ENCODE peak calls at places on chromosomes 13 and 19, in seven cellular contexts. One of them, this sample, is unnamed.
A peak's percentile ranks its signal among the peaks of the same experiment; 100 is the strongest.

GRCh38 chr13:113774177-113775107 is 15.4 kb downstream of the TMEM255B start:
- DNase-seq in K562: no peak
- DNase-seq in A549: peak; percentile 19
- DNase-seq in HepG2: no peak
- DNase-seq in GM12878: no peak
- DNase-seq in H1: no peak
- DNase-seq in IMR-90: peak; percentile 19
- DNase-seq in this sample: peak; percentile 50

GRCh38 chr13:30132623-30133553 is 174.5 kb downstream of the KATNAL1 start:
- DNase-seq in IMR-90: peak; percentile 89
- DNase-seq in A549: peak; percentile 76
- DNase-seq in H1: peak; percentile 93
- DNase-seq in HepG2: peak; percentile 80
- DNase-seq in GM12878: no peak
- DNase-seq in K562: peak; percentile 78
- DNase-seq in this sample: peak; percentile 91

GRCh38 chr13:110920038-110920437 is 5.2 kb upstream of the ANKRD10 start:
- DNase-seq in A549: no peak
- DNase-seq in GM12878: no peak
- DNase-seq in HepG2: no peak
- DNase-seq in K562: no peak
- DNase-seq in H1: no peak
- DNase-seq in IMR-90: no peak
- DNase-seq in this sample: no peak

GRCh38 chr13:100392709-100393630 is 195.6 kb downstream of the GGACT start:
- DNase-seq in H1: peak; percentile 41
- DNase-seq in K562: peak; percentile 82
- DNase-seq in HepG2: peak; percentile 91
- DNase-seq in GM12878: peak; percentile 19
- DNase-seq in A549: peak; percentile 76
- DNase-seq in IMR-90: peak; percentile 100
- DNase-seq in this sample: no peak

GRCh38 chr13:114130131-114130707 is 2.2 kb downstream of the RASA3 start:
- DNase-seq in K562: no peak
- DNase-seq in GM12878: no peak
- DNase-seq in HepG2: no peak
- DNase-seq in IMR-90: no peak
- DNase-seq in H1: no peak
- DNase-seq in A549: no peak
- DNase-seq in this sample: no peak

GRCh38 chr19:49114630-49115363 is 627 bp downstream of the LIN7B start:
- DNase-seq in K562: peak; percentile 47
- DNase-seq in HepG2: peak; percentile 46
- DNase-seq in A549: no peak
- DNase-seq in IMR-90: peak; percentile 33
- DNase-seq in GM12878: no peak
- DNase-seq in H1: no peak
- DNase-seq in this sample: peak; percentile 72

GRCh38 chr13:31476753-31477152 is 262.6 kb upstream of the RXFP2 start:
- DNase-seq in A549: peak; percentile 1
- DNase-seq in GM12878: no peak
- DNase-seq in HepG2: no peak
- DNase-seq in H1: no peak
- DNase-seq in IMR-90: no peak
- DNase-seq in K562: no peak
- DNase-seq in this sample: no peak

GRCh38 chr13:98018293-98018692 is 64.8 kb downstream of the IPO5 start:
- DNase-seq in GM12878: no peak
- DNase-seq in A549: no peak
- DNase-seq in K562: no peak
- DNase-seq in IMR-90: no peak
- DNase-seq in H1: no peak
- DNase-seq in HepG2: no peak
- DNase-seq in this sample: no peak

GRCh38 chr13:77994166-77994565 is 75.5 kb upstream of the EDNRB start:
- DNase-seq in H1: no peak
- DNase-seq in K562: no peak
- DNase-seq in IMR-90: no peak
- DNase-seq in A549: no peak
- DNase-seq in HepG2: no peak
- DNase-seq in GM12878: no peak
- DNase-seq in this sample: no peak

GRCh38 chr13:63425131-63425530 is 2009.5 kb upstream of the PCDH20 start:
- DNase-seq in K562: no peak
- DNase-seq in A549: no peak
- DNase-seq in H1: no peak
- DNase-seq in IMR-90: peak; percentile 43
- DNase-seq in GM12878: no peak
- DNase-seq in HepG2: no peak
- DNase-seq in this sample: no peak

GRCh38 chr13:79973533-79973963 is 367.4 kb downstream of the SPRY2 start:
- DNase-seq in A549: no peak
- DNase-seq in H1: no peak
- DNase-seq in GM12878: no peak
- DNase-seq in K562: no peak
- DNase-seq in IMR-90: no peak
- DNase-seq in HepG2: no peak
- DNase-seq in this sample: peak; percentile 2

GRCh38 chr13:22193070-22193469 is 522.2 kb downstream of the FGF9 start:
- DNase-seq in K562: no peak
- DNase-seq in IMR-90: no peak
- DNase-seq in A549: no peak
- DNase-seq in H1: no peak
- DNase-seq in GM12878: no peak
- DNase-seq in HepG2: no peak
- DNase-seq in this sample: no peak

GRCh38 chr19:397941-398706 is 10.8 kb downstream of the C2CD4C start:
- DNase-seq in H1: no peak
- DNase-seq in GM12878: no peak
- DNase-seq in IMR-90: no peak
- DNase-seq in K562: no peak
- DNase-seq in HepG2: no peak
- DNase-seq in A549: no peak
- DNase-seq in this sample: no peak

GRCh38 chr13:30224732-30225131 is 82.6 kb downstream of the KATNAL1 start:
- DNase-seq in HepG2: no peak
- DNase-seq in A549: peak; percentile 6
- DNase-seq in IMR-90: peak; percentile 30
- DNase-seq in H1: no peak
- DNase-seq in GM12878: no peak
- DNase-seq in K562: no peak
- DNase-seq in this sample: no peak

GRCh38 chr13:100230813-100231575 is 142.1 kb downstream of the PCCA start:
- DNase-seq in HepG2: no peak
- DNase-seq in IMR-90: no peak
- DNase-seq in K562: no peak
- DNase-seq in A549: no peak
- DNase-seq in GM12878: no peak
- DNase-seq in H1: no peak
- DNase-seq in this sample: no peak

GRCh38 chr13:45441633-45442032 is 23.1 kb upstream of the COG3 start:
- DNase-seq in A549: no peak
- DNase-seq in IMR-90: peak; percentile 10
- DNase-seq in K562: no peak
- DNase-seq in H1: no peak
- DNase-seq in GM12878: peak; percentile 60
- DNase-seq in HepG2: peak; percentile 70
- DNase-seq in this sample: no peak

GRCh38 chr19:11136400-11137101 is 19.0 kb downstream of the SPC24 start:
- DNase-seq in GM12878: no peak
- DNase-seq in H1: no peak
- DNase-seq in HepG2: no peak
- DNase-seq in IMR-90: no peak
- DNase-seq in A549: no peak
- DNase-seq in K562: peak; percentile 12
- DNase-seq in this sample: no peak

GRCh38 chr19:30602661-30603322 is 230.6 kb downstream of the ZNF536 start:
- DNase-seq in HepG2: no peak
- DNase-seq in K562: no peak
- DNase-seq in GM12878: no peak
- DNase-seq in IMR-90: no peak
- DNase-seq in H1: no peak
- DNase-seq in A549: no peak
- DNase-seq in this sample: no peak

GRCh38 chr13:105530468-105530867 is 1005.0 kb downstream of the EFNB2 start:
- DNase-seq in HepG2: no peak
- DNase-seq in IMR-90: no peak
- DNase-seq in GM12878: no peak
- DNase-seq in H1: no peak
- DNase-seq in A549: no peak
- DNase-seq in K562: no peak
- DNase-seq in this sample: no peak

GRCh38 chr13:19862511-19863313 is 737 bp downstream of the ZMYM5 start:
- DNase-seq in H1: no peak
- DNase-seq in IMR-90: peak; percentile 7
- DNase-seq in A549: no peak
- DNase-seq in HepG2: no peak
- DNase-seq in GM12878: no peak
- DNase-seq in K562: peak; percentile 20
- DNase-seq in this sample: no peak

GRCh38 chr13:30685320-30685859 is 50.0 kb upstream of the ALOX5AP start:
- DNase-seq in K562: no peak
- DNase-seq in H1: no peak
- DNase-seq in GM12878: no peak
- DNase-seq in A549: no peak
- DNase-seq in HepG2: no peak
- DNase-seq in IMR-90: no peak
- DNase-seq in this sample: no peak

GRCh38 chr19:46080561-46080960 is 39.8 kb upstream of the IGFL4 start:
- DNase-seq in A549: no peak
- DNase-seq in K562: no peak
- DNase-seq in GM12878: no peak
- DNase-seq in IMR-90: peak; percentile 92
- DNase-seq in H1: no peak
- DNase-seq in HepG2: no peak
- DNase-seq in this sample: no peak

GRCh38 chr19:21699197-21699596 is 68.2 kb downstream of the ZNF100 start:
- DNase-seq in A549: no peak
- DNase-seq in GM12878: no peak
- DNase-seq in HepG2: no peak
- DNase-seq in IMR-90: no peak
- DNase-seq in K562: no peak
- DNase-seq in H1: peak; percentile 69
- DNase-seq in this sample: no peak

GRCh38 chr19:50328257-50329145 is 676 bp downstream of the KCNC3 start:
- DNase-seq in GM12878: no peak
- DNase-seq in IMR-90: no peak
- DNase-seq in HepG2: no peak
- DNase-seq in A549: no peak
- DNase-seq in H1: no peak
- DNase-seq in K562: peak; percentile 39
- DNase-seq in this sample: peak; percentile 55

GRCh38 chr19:45506246-45506990 is 861 bp upstream of the VASP start:
- DNase-seq in H1: no peak
- DNase-seq in K562: peak; percentile 93
- DNase-seq in GM12878: peak; percentile 64
- DNase-seq in A549: peak; percentile 97
- DNase-seq in HepG2: peak; percentile 85
- DNase-seq in IMR-90: peak; percentile 88
- DNase-seq in this sample: peak; percentile 94

GRCh38 chr13:40973409-40973808 is 45.7 kb downstream of the ELF1 start:
- DNase-seq in HepG2: no peak
- DNase-seq in A549: no peak
- DNase-seq in H1: no peak
- DNase-seq in K562: no peak
- DNase-seq in IMR-90: no peak
- DNase-seq in GM12878: no peak
- DNase-seq in this sample: no peak

GRCh38 chr13:110714798-110715394 is 1.4 kb downstream of the ING1 start:
- DNase-seq in H1: no peak
- DNase-seq in IMR-90: peak; percentile 25
- DNase-seq in K562: no peak
- DNase-seq in GM12878: no peak
- DNase-seq in HepG2: peak; percentile 20
- DNase-seq in A549: no peak
- DNase-seq in this sample: no peak

GRCh38 chr13:24264976-24265375 is 44.4 kb upstream of the C1QTNF9 start:
- DNase-seq in IMR-90: no peak
- DNase-seq in K562: no peak
- DNase-seq in GM12878: no peak
- DNase-seq in HepG2: no peak
- DNase-seq in H1: no peak
- DNase-seq in A549: no peak
- DNase-seq in this sample: no peak
- TF ChIP-seq RFX5 in IMR-90: no peak
- TF ChIP-seq RFX5 in K562: no peak
- TF ChIP-seq RFX5 in GM12878: no peak
- TF ChIP-seq RFX5 in HepG2: no peak
- TF ChIP-seq RFX5 in H1: no peak
- TF ChIP-seq RFX5 in A549: no peak
- TF ChIP-seq RFX5 in this sample: no peak

DNA sequence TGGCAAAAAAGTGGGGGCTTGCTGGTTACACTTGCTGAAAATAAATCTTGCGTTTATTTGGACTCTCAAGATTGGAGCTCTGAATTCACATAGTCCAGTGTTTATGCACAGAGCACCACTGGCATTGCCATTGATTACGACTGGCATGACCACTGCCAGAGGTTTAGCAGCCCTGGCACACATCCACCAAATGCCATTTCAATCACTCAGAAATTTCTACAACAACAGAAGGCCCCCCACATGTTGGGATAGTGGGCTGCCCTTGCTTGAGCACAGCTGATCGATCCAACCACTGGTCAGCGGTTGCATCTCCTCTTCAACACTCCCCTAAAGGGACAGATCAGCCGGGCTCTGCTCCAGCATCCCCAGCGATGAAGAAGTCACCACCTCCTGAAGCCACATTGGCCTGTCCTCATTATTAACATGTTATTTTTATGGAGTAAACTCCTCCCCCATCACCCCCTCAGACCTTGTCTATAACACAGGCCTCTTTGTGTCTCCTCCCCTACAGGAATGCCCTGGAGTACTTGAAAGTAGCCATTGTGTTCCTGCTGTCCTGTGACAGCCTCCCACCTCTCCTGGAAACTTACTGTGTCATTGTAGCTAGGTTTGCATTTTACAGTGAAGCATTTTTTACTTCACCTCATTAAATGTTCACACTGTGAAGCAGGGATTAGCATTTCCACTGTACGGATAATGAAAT is 51.3 kb downstream of the CDADC1 start:
- DNase-seq in K562: no peak
- DNase-seq in A549: no peak
- DNase-seq in HepG2: peak; percentile 95
- DNase-seq in IMR-90: no peak
- DNase-seq in H1: no peak
- DNase-seq in GM12878: no peak
- DNase-seq in this sample: no peak
- TF ChIP-seq RFX5 in K562: no peak
- TF ChIP-seq RFX5 in A549: no peak
- TF ChIP-seq RFX5 in HepG2: no peak
- TF ChIP-seq RFX5 in IMR-90: no peak
- TF ChIP-seq RFX5 in H1: no peak
- TF ChIP-seq RFX5 in GM12878: no peak
- TF ChIP-seq RFX5 in this sample: no peak

GRCh38 chr13:21060827-21061076 is 634 bp downstream of the LATS2 start:
- DNase-seq in GM12878: no peak
- DNase-seq in A549: no peak
- DNase-seq in IMR-90: no peak
- DNase-seq in H1: no peak
- DNase-seq in HepG2: no peak
- DNase-seq in K562: no peak
- DNase-seq in this sample: peak; percentile 44
- TF ChIP-seq RFX5 in GM12878: no peak
- TF ChIP-seq RFX5 in A549: no peak
- TF ChIP-seq RFX5 in IMR-90: no peak
- TF ChIP-seq RFX5 in H1: no peak
- TF ChIP-seq RFX5 in HepG2: no peak
- TF ChIP-seq RFX5 in K562: no peak
- TF ChIP-seq RFX5 in this sample: no peak

GRCh38 chr19:40571005-40571318 is 5.7 kb upstream of the SHKBP1 start:
- DNase-seq in HepG2: no peak
- DNase-seq in K562: no peak
- DNase-seq in H1: no peak
- DNase-seq in GM12878: no peak
- DNase-seq in IMR-90: no peak
- DNase-seq in A549: no peak
- DNase-seq in this sample: no peak
- TF ChIP-seq RFX5 in HepG2: no peak
- TF ChIP-seq RFX5 in K562: no peak
- TF ChIP-seq RFX5 in H1: no peak
- TF ChIP-seq RFX5 in GM12878: no peak
- TF ChIP-seq RFX5 in IMR-90: no peak
- TF ChIP-seq RFX5 in A549: no peak
- TF ChIP-seq RFX5 in this sample: no peak

This sample was measured in SK-N-SH.